ENCODE peak calls at places on chromosomes 12 and 14, in five cellular contexts. B is OCI-LY7, N is hepatocyte, Z is HCT116, D is MM.1S. L is an unnamed sample. For H3K9me3, the result is how much of the 10 kb centered on the place peaks cover.

GRCh38 chr12:119624971-119625370 is 31.4 kb downstream of the TMEM233 start:
- DNase-seq in N (no peak), B (no peak), D (no peak), Z (no peak), L (no peak)

GRCh38 chr12:3168223-3168770 is 91.1 kb downstream of the TSPAN9 start:
- DNase-seq in D (no peak), N (no peak), Z (no peak), B (no peak), L (no peak)

GRCh38 chr14:61965030-61965745 is 203.0 kb downstream of the SNAPC1 start:
- DNase-seq in Z (no peak), B (no peak), N (peak), D (no peak), L (peak)

GRCh38 chr12:92098594-92099370 is 46.9 kb downstream of the BTG1 start:
- DNase-seq in B (no peak), N (no peak), D (no peak), Z (no peak), L (no peak)

GRCh38 chr12:39946361-39946948 is 159.4 kb downstream of the SLC2A13 start:
- DNase-seq in N (no peak), Z (no peak), B (no peak), D (no peak), L (no peak)

GRCh38 chr12:101793401-101793800 is 37.4 kb downstream of the GNPTAB start:
- DNase-seq in D (no peak), Z (no peak), N (no peak), B (no peak), L (peak)

GRCh38 chr12:107349008-107349747 is 255.8 kb upstream of the CRY1 start:
- DNase-seq in Z (peak), D (no peak), N (peak), B (no peak), L (peak)

GRCh38 chr12:109131522-109132050 is 15.2 kb downstream of the ACACB start:
- DNase-seq in Z (no peak), N (no peak), B (peak), D (no peak), L (peak)

GRCh38 chr14:29930283-29930682 is 2.6 kb upstream of the PRKD1 start:
- DNase-seq in N (no peak), B (no peak), D (no peak), Z (no peak), L (peak)

GRCh38 chr14:92507174-92507768 is 6.3 kb upstream of the RIN3 start:
- DNase-seq in Z (peak), B (peak), N (no peak), D (peak), L (no peak)

GRCh38 chr14:78970677-78971076 is 800.5 kb downstream of the NRXN3 start:
- DNase-seq in D (no peak), Z (no peak), N (no peak), B (no peak), L (no peak)

GRCh38 chr14:58572092-58572853 is 65.5 kb upstream of the DACT1 start:
- DNase-seq in B (no peak), Z (no peak), D (no peak), N (peak), L (peak)

GRCh38 chr14:61500046-61500445 is 178.7 kb downstream of the PRKCH start:
- DNase-seq in B (no peak), N (no peak), D (no peak), Z (no peak), L (no peak)

GRCh38 chr12:55720894-55721444 is 776 bp downstream of the RDH5 start:
- DNase-seq in N (peak), B (no peak), Z (peak), D (no peak), L (peak)

GRCh38 chr14:53106768-53107167 is 46.4 kb downstream of the DDHD1 start:
- DNase-seq in N (no peak), B (no peak), D (no peak), Z (no peak), L (no peak)

GRCh38 chr12:89731614-89732013 is 23.0 kb upstream of the ATP2B1 start:
- DNase-seq in B (no peak), N (peak), D (no peak), Z (no peak), L (peak)

GRCh38 chr14:64800000-64800399 is 79.7 kb downstream of the SPTB start:
- DNase-seq in N (peak), Z (peak), D (peak), B (peak), L (peak)

GRCh38 chr12:15837141-15837781 is 44.9 kb upstream of the STRAP start:
- DNase-seq in N (no peak), B (no peak), D (no peak), Z (no peak), L (peak)

GRCh38 chr12:79844693-79845092 is 90.2 kb downstream of the PPP1R12A start:
- DNase-seq in Z (peak), N (peak), D (no peak), B (no peak), L (peak)

GRCh38 chr14:103385994-103386491 is 828 bp downstream of the MARK3 start:
- DNase-seq in Z (no peak), B (peak), N (peak), D (peak), L (peak)

GRCh38 chr14:67413806-67414769 is 2.1 kb upstream of the PLEK2 start:
- DNase-seq in Z (peak), B (no peak), D (no peak), N (peak), L (peak)

GRCh38 chr12:29743801-29744200 is 39.9 kb downstream of the TMTC1 start:
- DNase-seq in D (no peak), N (peak), Z (no peak), B (no peak), L (peak)

GRCh38 chr12:19783547-19784444 is 344.5 kb downstream of the AEBP2 start:
- DNase-seq in Z (no peak), N (no peak), D (no peak), B (no peak), L (no peak)

GRCh38 chr14:31932675-31933074 is 144.4 kb upstream of the ARHGAP5 start:
- DNase-seq in N (no peak), B (no peak), D (no peak), Z (no peak), L (no peak)

GRCh38 chr14:76473381-76474263 is 97.7 kb downstream of the ESRRB start:
- DNase-seq in B (no peak), D (no peak), Z (no peak), N (no peak), L (no peak)

GRCh38 chr12:51863921-51864700 is 15.6 kb upstream of the FIGNL2 start:
- DNase-seq in D (no peak), Z (no peak), N (peak), B (no peak), L (peak)

GRCh38 chr12:32666510-32666909 is 12.6 kb upstream of the DNM1L start:
- DNase-seq in D (no peak), B (no peak), Z (no peak), N (no peak), L (no peak)

GRCh38 chr14:20720741-20721140 is 24.9 kb upstream of the EDDM3A start:
- DNase-seq in Z (no peak), D (no peak), N (no peak), B (no peak), L (no peak)

GRCh38 chr12:91111366-91112321 is at the start of gene LUM:
- DNase-seq in B (no peak), Z (no peak), D (no peak), N (peak), L (peak)

GRCh38 chr14:74400328-74400727 is 25.7 kb downstream of the SYNDIG1L start:
- DNase-seq in N (no peak), B (peak), D (no peak), Z (peak), L (peak)

GRCh38 chr14:79510659-79511058 is 700.6 kb downstream of the DIO2 start:
- DNase-seq in Z (no peak), B (no peak), D (no peak), N (no peak), L (peak)

GRCh38 chr12:68639396-68639767 is 28.7 kb downstream of the RAP1B start:
- DNase-seq in B (peak), N (no peak), D (no peak), Z (no peak), L (no peak)

GRCh38 chr14:104247336-104248202 is 109.2 kb downstream of the KIF26A start:
- DNase-seq in N (no peak), D (no peak), Z (no peak), B (no peak), L (no peak)

GRCh38 chr14:77111021-77111420 is 13.0 kb downstream of the CIPC start:
- DNase-seq in B (no peak), Z (no peak), N (no peak), D (no peak), L (peak)

GRCh38 chr14:105860615-105861580 is 334.5 kb downstream of the TMEM121 start:
- DNase-seq in D (peak), N (no peak), Z (no peak), B (peak), L (no peak)

GRCh38 chr12:25996677-25997076 is 38.2 kb downstream of the RASSF8 start:
- DNase-seq in D (no peak), B (no peak), Z (no peak), N (no peak), L (peak)

GRCh38 chr12:5088586-5089264 is 45.0 kb downstream of the KCNA5 start:
- DNase-seq in N (peak), Z (no peak), B (no peak), D (no peak), L (peak)

GRCh38 chr14:56120091-56120632 is 2.0 kb downstream of the PELI2 start:
- DNase-seq in N (peak), Z (no peak), B (no peak), D (no peak), L (peak)

GRCh38 chr12:6041891-6042290 is 82.6 kb downstream of the VWF start:
- DNase-seq in B (no peak), Z (no peak), D (no peak), N (no peak), L (peak)

DNA sequence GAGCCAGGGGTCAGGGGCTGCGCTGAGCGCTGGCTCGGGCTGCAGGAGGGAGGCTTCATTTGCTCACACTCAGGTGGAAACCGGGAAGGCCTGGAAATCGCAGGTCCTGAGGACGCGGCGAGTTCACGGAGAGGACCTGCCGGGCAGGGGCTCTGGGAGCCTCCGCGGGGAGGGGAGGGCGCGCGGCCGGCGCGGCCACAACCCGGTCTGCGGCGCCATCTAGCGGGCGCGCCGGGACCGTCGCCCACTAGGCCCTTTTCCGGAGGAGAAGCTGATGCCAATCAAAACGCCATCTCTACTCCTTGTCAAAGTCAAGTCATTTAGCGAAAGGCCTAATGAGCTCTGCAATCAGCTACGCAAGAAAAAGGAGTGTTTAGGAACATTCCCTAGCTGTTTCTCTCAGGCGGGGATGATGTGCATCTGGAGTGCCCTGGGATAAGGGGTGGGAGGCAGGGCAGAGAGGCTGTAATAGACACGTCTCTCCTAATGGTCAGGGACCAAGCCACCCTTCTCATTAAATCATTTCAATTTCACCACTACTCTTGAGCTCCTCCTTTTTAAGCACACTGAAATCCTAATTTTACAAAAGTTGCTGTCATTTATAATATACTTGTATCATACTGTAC is 885.8 kb upstream of the TMEM132C start:
- DNase-seq in D (peak), Z (peak), N (peak), B (peak), L (peak)
- H3K4me3 ChIP-seq in D (peak), Z (no peak), N (no peak), B (no peak), L (peak)

GRCh38 chr12:34215213-34215892 is 193.1 kb downstream of the ALG10 start:
- DNase-seq in N (no peak), Z (no peak), D (no peak), B (no peak), L (no peak)
- H3K9me3 ChIP-seq in N (under half), Z (under half), D (under half), B (under half), L (under half)

GRCh38 chr12:120914794-120915193 is 10.6 kb upstream of the SPPL3 start:
- DNase-seq in B (no peak), Z (no peak), N (no peak), D (no peak), L (no peak)
- TF ChIP-seq EZH2phosphoT487 in B (no peak), Z (no peak), N (no peak), D (no peak), L (no peak)

GRCh38 chr12:103830730-103831320 is 10.2 kb downstream of the NT5DC3 start:
- DNase-seq in Z (no peak), N (no peak), D (no peak), B (no peak), L (no peak)

GRCh38 chr12:103830025-103830725 is 10.9 kb downstream of the NT5DC3 start:
- DNase-seq in D (no peak), Z (no peak), B (no peak), N (no peak), L (no peak)

GRCh38 chr12:103833891-103834290 is 7.1 kb downstream of the NT5DC3 start:
- DNase-seq in Z (no peak), B (no peak), N (no peak), D (no peak), L (peak)

GRCh38 chr12:103833095-103833777 is 7.8 kb downstream of the NT5DC3 start:
- DNase-seq in B (no peak), Z (no peak), D (no peak), N (no peak), L (peak)

DNA sequence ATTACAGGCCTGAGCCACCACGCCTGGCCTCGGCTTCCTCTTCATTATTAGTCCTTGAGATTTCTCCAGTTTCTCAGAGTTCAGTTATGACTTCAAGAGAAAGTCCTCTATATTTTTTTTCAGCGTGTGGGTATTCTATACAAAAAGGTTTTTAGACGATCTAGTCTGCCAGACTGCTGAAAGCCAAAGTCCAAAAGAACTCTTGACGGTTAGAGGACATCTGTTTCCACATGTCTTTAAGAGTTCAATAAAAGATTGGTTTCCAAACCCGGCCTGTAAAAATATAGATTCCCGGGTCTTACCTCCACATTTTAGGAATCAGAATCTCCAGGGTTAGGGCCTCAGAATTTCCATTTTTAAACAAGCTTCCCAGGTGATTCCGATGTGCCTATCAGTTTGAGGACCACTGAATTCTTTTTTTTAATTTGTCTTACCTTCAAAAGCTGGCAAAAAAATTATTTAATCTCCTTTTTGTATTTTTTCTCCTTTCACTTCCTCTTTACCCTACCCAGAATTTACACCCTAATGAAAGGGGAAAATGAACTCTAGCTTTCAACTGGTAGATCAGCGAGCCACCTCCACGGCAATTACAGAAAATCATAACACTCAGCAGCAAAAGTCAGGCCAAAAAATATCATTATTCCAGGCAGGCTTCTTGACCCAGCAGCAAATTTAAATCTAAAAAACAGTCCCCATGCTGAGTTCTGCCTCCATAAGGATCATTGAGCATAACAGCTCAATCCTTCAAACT is 8.8 kb downstream of the NT5DC3 start:
- DNase-seq in Z (no peak), B (peak), N (no peak), D (no peak), L (no peak)
- H3K4me3 ChIP-seq in Z (no peak), B (no peak), N (no peak), D (no peak), L (no peak)

DNA sequence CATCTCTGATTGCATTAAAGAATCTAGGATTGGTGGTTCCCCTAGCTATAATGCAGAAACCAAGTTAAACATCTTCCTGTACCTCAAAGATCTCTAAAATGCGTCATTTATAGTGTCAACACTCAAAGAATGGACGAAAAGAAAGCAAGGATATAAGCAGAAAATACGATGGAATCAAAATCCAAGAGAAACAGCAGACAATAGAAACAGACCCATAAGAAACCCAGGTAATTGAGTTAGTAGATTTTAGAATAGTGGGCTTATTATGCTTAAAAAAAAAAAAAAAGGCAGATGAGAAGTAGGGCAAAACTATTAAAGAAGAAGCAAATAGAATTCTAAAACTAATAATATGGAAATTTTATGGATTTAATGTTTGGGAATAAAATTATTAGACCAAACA is 44.4 kb downstream of the USP15 start:
- DNase-seq in Z (no peak), N (no peak), B (no peak), D (no peak), L (no peak)
- H3K9me3 ChIP-seq in Z (under half), N (under half), B (under half), D (under half), L (under half)

DNA sequence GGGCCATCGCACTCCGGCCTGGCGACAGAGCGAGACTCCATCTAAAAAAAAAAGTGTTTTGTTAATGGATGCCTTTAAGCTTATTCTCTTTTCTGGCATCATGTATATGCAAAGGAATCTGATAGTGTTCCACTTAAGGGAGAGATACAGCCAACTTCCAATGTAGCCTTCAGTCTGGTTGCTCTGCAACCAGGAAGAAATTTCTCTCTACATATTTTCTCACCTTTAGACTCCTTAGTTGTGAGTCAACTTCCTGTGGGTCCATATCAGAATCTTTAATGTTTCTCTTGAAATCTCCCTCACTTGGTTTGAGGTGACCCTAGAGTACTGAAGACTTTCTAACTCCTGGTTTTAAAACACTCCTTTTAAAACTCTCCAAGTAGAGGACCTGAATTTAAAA is 340.4 kb downstream of the SLC6A15 start:
- DNase-seq in D (no peak), N (no peak), Z (no peak), B (no peak), L (no peak)
- TF ChIP-seq EZH2phosphoT487 in D (no peak), N (no peak), Z (no peak), B (no peak), L (no peak)

DNA sequence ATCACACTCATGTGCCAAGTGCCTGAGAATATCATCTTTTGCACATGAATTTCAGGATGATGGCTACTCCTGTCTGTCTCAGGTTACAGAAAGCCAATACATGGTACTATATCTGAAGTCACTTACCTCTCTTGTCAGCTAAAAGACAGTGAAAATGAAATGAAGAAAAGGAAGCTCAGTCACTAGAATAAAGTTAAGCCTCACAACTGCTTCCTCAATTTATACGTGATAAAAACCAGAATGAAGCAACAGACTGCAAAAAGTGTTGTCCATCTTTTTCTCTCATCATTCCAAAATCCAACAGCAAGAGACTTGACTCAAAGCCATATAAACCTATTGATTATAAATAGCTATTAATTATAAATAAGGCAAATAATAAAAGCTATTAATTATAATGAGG is 10.2 kb downstream of the NIN start:
- DNase-seq in N (no peak), B (no peak), D (no peak), Z (no peak), L (no peak)
- H3K4me3 ChIP-seq in N (no peak), B (no peak), D (no peak), Z (no peak), L (no peak)

L was measured in GM23248.